ENCODE peak calls at places on chromosomes 6 and 20, in six cellular contexts. V, L, P, X, G and A are unnamed samples.

GRCh38 chr6:44043479-44044153 is 83.6 kb downstream of the MRPL14 start:
- DNase-seq in L (no peak), V (no peak), X (no peak), G (no peak), P (peak), A (no peak)

GRCh38 chr6:53119772-53120409 is 28.8 kb downstream of the GCM1 start:
- DNase-seq in V (no peak), L (no peak), G (no peak), P (peak), X (peak), A (no peak)

GRCh38 chr6:56444855-56445254 is 197.5 kb upstream of the COL21A1 start:
- DNase-seq in G (no peak), V (no peak), L (no peak), X (no peak), P (no peak), A (no peak)

GRCh38 chr6:41692080-41692675 is 43.2 kb downstream of the TFEB start:
- DNase-seq in G (no peak), X (no peak), P (no peak), L (no peak), V (no peak), A (no peak)

GRCh38 chr20:12699374-12700228 is 309.2 kb upstream of the SPTLC3 start:
- DNase-seq in P (no peak), V (no peak), G (no peak), L (no peak), X (peak), A (no peak)

GRCh38 chr20:11721411-11721810 is 196.3 kb upstream of the BTBD3 start:
- DNase-seq in G (no peak), P (no peak), X (no peak), L (no peak), V (no peak), A (no peak)

GRCh38 chr6:20319520-20320357 is 81.9 kb upstream of the E2F3 start:
- DNase-seq in X (no peak), P (no peak), V (no peak), G (peak), L (no peak), A (no peak)

GRCh38 chr6:52157301-52157930 is 28.8 kb upstream of the IL17A start:
- DNase-seq in L (no peak), V (peak), P (peak), G (peak), X (peak), A (no peak)

GRCh38 chr6:102928109-102928508 is 1534.6 kb downstream of the GRIK2 start:
- DNase-seq in P (no peak), G (no peak), V (no peak), L (no peak), X (no peak), A (no peak)

GRCh38 chr6:30260036-30260504 is 46.9 kb upstream of the TRIM26 start:
- DNase-seq in V (no peak), X (no peak), P (no peak), G (no peak), L (peak), A (no peak)
- TF ChIP-seq CTCF in V (no peak), X (no peak), P (no peak), G (no peak), L (no peak), A (no peak)

GRCh38 chr6:136226674-136227377 is 23.3 kb downstream of the MTFR2 start:
- DNase-seq in X (no peak), G (no peak), L (no peak), P (peak), V (no peak), A (no peak)
- H3K27ac ChIP-seq in X (no peak), G (no peak), L (no peak), P (peak), V (peak), A (no peak)

DNA sequence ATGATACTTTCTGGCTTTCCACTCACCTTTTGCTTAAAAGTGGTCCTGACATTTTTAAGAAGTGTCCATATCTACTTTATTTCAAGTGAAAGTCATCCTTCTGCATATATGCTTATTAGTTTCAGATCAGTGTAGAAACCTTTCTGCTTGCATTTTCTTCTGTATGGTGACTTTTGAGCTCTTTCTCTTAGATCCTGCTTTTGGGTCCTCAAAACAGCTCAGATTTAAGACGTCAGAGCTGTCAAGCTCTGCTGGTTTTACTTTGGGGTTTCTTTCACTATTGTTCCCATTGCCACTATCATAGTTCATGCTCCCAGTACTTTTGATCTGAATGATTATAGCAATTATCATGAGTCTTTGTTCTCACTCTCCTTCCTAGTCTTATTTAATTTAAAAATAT is 41.7 kb downstream of the BCKDHB start:
- DNase-seq in P (no peak), G (no peak), X (no peak), V (no peak), L (no peak), A (no peak)
- TF ChIP-seq CTCF in P (no peak), G (no peak), X (no peak), V (no peak), L (no peak), A (no peak)

GRCh38 chr20:57399587-57400261 is 8.5 kb downstream of the RBM38 start:
- DNase-seq in X (no peak), P (peak), G (peak), L (no peak), V (no peak), A (no peak)

GRCh38 chr20:57401565-57401918 is 10.3 kb downstream of the RBM38 start:
- DNase-seq in P (no peak), V (no peak), G (no peak), X (no peak), L (no peak), A (no peak)

GRCh38 chr20:57400262-57400701 is 9.1 kb downstream of the RBM38 start:
- DNase-seq in G (no peak), X (no peak), V (no peak), P (no peak), L (no peak), A (no peak)

GRCh38 chr20:57402206-57403125 is 11.3 kb downstream of the RBM38 start:
- DNase-seq in G (no peak), L (no peak), P (no peak), V (no peak), X (no peak), A (no peak)

DNA sequence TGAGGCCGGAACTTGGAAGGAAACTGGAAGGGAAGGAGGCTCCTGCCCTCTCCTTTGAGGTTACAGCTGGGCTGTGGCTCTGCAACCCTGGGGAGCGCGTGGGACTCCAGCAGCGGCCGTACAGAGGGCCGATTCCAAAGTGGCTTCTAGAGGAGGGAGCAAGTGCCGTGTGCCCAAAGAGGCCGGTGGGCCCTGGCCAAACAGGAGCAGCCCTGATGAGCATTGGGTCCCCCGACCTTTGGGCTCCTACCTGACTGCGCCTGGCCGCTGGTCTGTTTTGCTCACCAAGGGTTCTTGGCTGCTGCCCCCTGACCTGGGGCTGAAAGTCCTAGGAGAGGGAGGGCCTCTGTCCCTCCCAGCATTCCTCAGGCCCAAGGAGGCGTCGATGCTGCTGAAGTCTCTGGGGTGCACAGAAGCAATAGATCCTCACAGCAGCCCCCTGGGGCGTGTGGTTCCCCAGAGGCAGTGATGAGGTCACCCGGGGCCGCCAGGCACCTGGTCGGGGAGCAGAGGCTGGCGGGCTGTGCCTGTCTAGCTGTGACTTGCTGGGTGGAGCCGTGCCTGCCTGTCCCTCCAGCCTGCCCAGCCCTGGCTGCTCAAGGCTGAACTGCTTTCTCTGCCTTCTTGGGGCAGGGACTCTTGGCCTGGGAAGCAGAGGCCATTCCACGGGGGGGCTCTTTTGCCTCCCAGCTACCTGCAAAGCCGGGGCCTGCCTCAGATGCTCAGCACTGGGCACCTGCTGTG is 9.8 kb downstream of the RBM38 start:
- DNase-seq in L (no peak), X (no peak), G (no peak), P (no peak), V (no peak), A (no peak)
- H3K27ac ChIP-seq in L (no peak), X (no peak), G (peak), P (no peak), V (peak), A (peak)

GRCh38 chr20:42043921-42044320 is 425.7 kb upstream of the CHD6 start:
- DNase-seq in P (no peak), G (no peak), X (no peak), L (no peak), V (no peak), A (no peak)

GRCh38 chr20:42046686-42047085 is 428.5 kb upstream of the CHD6 start:
- DNase-seq in P (no peak), X (no peak), V (no peak), L (no peak), G (no peak), A (no peak)

GRCh38 chr20:42041000-42041565 is 422.9 kb upstream of the CHD6 start:
- DNase-seq in P (no peak), G (no peak), L (no peak), V (no peak), X (no peak), A (no peak)
- TF ChIP-seq CTCF in P (no peak), G (no peak), L (no peak), V (peak), X (no peak), A (no peak)

DNA sequence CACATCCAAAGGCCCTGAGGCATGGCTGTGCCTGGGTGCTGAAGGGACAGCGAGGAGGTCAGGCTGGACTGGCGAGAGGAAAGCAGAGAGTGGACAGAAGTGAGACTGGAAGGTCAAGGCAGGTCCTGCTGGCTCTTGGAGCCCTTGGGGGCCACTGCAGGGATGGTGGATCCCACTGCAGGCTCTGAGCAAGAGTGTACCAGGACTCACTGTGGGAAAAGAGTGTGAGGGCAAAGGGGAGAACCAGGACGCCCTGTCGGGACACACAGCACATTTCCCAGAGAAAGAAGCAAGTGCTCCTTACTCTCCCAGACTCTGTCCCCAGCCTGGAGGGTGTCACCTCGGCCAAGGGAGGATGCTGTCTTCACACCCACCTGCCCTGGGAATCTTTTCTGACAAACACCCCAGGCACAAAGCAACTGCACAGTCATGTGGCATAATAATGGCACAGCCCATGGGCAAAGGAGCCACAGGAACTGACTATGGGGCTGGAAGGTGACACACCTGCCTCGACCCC is 172.3 kb upstream of the CST7 start:
- DNase-seq in P (no peak), V (no peak), X (no peak), L (no peak), G (no peak), A (no peak)
- H3K27ac ChIP-seq in P (no peak), V (no peak), X (no peak), L (no peak), G (no peak), A (no peak)

GRCh38 chr6:54737247-54737646 is 109.3 kb upstream of the FAM83B start:
- DNase-seq in P (no peak), G (no peak), L (no peak), X (no peak), V (no peak), A (no peak)
- TF ChIP-seq CTCF in P (peak), G (peak), L (no peak), X (peak), V (no peak), A (no peak)

GRCh38 chr6:145250436-145250835 is 484.9 kb downstream of the EPM2A start:
- DNase-seq in P (no peak), G (no peak), V (no peak), L (no peak), X (no peak), A (no peak)

GRCh38 chr6:145245119-145245518 is 490.2 kb downstream of the EPM2A start:
- DNase-seq in X (no peak), L (no peak), P (peak), G (no peak), V (no peak), A (no peak)

GRCh38 chr6:145241039-145241438 is 494.3 kb downstream of the EPM2A start:
- DNase-seq in L (no peak), X (peak), P (peak), V (no peak), G (no peak), A (no peak)

GRCh38 chr6:145247677-145248419 is 487.5 kb downstream of the EPM2A start:
- DNase-seq in L (no peak), X (peak), P (peak), V (no peak), G (no peak), A (no peak)

GRCh38 chr6:145244712-145245111 is 490.6 kb downstream of the EPM2A start:
- DNase-seq in G (no peak), L (no peak), P (no peak), X (no peak), V (no peak), A (no peak)
- H3K27ac ChIP-seq in G (no peak), L (no peak), P (no peak), X (no peak), V (no peak), A (no peak)

DNA sequence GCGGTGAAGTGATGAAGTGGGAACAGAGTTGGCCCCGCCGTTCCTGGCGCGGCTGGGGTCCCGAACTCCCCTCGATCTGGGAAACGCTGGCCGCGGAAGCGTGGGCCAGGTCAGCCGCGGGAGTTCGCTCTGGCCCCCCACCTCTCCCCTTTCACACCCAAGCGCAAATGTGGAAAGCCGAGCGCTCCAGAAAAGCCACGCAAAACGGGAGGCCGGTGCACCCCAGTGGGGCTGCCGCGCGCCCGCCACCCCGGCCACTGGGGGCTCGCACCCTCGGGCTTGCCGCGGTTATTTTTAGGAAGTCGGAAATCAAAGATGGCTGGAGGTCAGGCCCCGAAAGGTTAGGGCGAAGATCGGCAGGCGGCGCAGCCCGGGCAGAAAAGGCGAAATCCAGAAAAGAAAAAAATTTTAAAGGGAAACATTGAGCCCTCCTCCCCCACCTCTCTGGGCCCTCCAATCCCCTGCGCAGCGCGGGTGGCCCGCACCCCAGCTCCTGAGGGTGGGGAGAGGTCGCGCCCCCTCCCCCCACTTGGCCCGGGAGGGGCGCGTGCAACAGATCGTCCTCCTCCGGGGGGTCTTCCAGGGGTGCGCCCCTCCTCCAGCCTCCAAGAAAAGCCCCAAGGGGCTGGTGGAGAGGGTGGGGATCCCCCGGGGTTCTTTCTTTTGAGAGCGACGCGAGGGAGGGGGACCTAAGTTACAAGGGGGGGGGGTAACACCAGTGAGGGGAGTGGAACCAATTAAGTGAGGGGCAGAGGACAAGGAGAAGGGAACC is 915 bp downstream of the SALL4 start:
- DNase-seq in P (no peak), L (no peak), X (no peak), G (no peak), V (no peak), A (no peak)
- TF ChIP-seq CTCF in P (peak), L (no peak), X (no peak), G (no peak), V (no peak), A (no peak)